ENCODE peak calls at places on chromosomes 12 and 14, in nine cellular contexts. One of them, this sample, is unnamed.

GRCh38 chr14:85599939-85600338 is 70.0 kb downstream of the FLRT2 start:
- DNase-seq in WTC11: no peak
- DNase-seq in GM10248: no peak
- DNase-seq in AG09319: no peak
- DNase-seq in EH: peak
- DNase-seq in T follicular helper cell: no peak
- DNase-seq in iris pigment epithelial cell: peak
- DNase-seq in germinal center: no peak
- DNase-seq in NCI-H1930: no peak
- DNase-seq in this sample: no peak

GRCh38 chr12:95182868-95183415 is 34.3 kb downstream of the FGD6 start:
- DNase-seq in GM10248: no peak
- DNase-seq in iris pigment epithelial cell: peak
- DNase-seq in WTC11: no peak
- DNase-seq in NCI-H1930: no peak
- DNase-seq in EH: peak
- DNase-seq in AG09319: peak
- DNase-seq in germinal center: no peak
- DNase-seq in T follicular helper cell: no peak
- DNase-seq in this sample: no peak

GRCh38 chr12:62724947-62725447 is 210.0 kb downstream of the PPM1H start:
- DNase-seq in iris pigment epithelial cell: peak
- DNase-seq in AG09319: peak
- DNase-seq in T follicular helper cell: no peak
- DNase-seq in EH: peak
- DNase-seq in NCI-H1930: no peak
- DNase-seq in germinal center: no peak
- DNase-seq in WTC11: peak
- DNase-seq in GM10248: no peak
- DNase-seq in this sample: no peak

GRCh38 chr12:100346660-100347059 is 10.2 kb upstream of the SLC17A8 start:
- DNase-seq in GM10248: no peak
- DNase-seq in NCI-H1930: no peak
- DNase-seq in T follicular helper cell: no peak
- DNase-seq in germinal center: no peak
- DNase-seq in iris pigment epithelial cell: peak
- DNase-seq in WTC11: no peak
- DNase-seq in AG09319: no peak
- DNase-seq in EH: peak
- DNase-seq in this sample: no peak

GRCh38 chr14:92459479-92460421 is 53.8 kb upstream of the RIN3 start:
- DNase-seq in T follicular helper cell: no peak
- DNase-seq in GM10248: no peak
- DNase-seq in WTC11: no peak
- DNase-seq in germinal center: no peak
- DNase-seq in EH: no peak
- DNase-seq in AG09319: no peak
- DNase-seq in NCI-H1930: no peak
- DNase-seq in iris pigment epithelial cell: no peak
- DNase-seq in this sample: no peak

GRCh38 chr12:104716183-104716571 is 241.9 kb downstream of the SLC41A2 start:
- DNase-seq in NCI-H1930: no peak
- DNase-seq in germinal center: no peak
- DNase-seq in EH: no peak
- DNase-seq in WTC11: no peak
- DNase-seq in iris pigment epithelial cell: no peak
- DNase-seq in AG09319: no peak
- DNase-seq in T follicular helper cell: no peak
- DNase-seq in GM10248: no peak
- DNase-seq in this sample: no peak

GRCh38 chr12:13536219-13536910 is 339.8 kb downstream of the EMP1 start:
- DNase-seq in iris pigment epithelial cell: no peak
- DNase-seq in EH: no peak
- DNase-seq in T follicular helper cell: no peak
- DNase-seq in NCI-H1930: no peak
- DNase-seq in germinal center: peak
- DNase-seq in GM10248: peak
- DNase-seq in AG09319: no peak
- DNase-seq in WTC11: no peak
- DNase-seq in this sample: no peak

GRCh38 chr12:96466939-96467751 is 22.2 kb upstream of the CFAP54 start:
- DNase-seq in EH: peak
- DNase-seq in germinal center: no peak
- DNase-seq in T follicular helper cell: no peak
- DNase-seq in WTC11: no peak
- DNase-seq in AG09319: no peak
- DNase-seq in NCI-H1930: no peak
- DNase-seq in iris pigment epithelial cell: peak
- DNase-seq in GM10248: no peak
- DNase-seq in this sample: no peak

GRCh38 chr14:90253826-90254225 is 2.5 kb upstream of the PSMC1 start:
- DNase-seq in iris pigment epithelial cell: no peak
- DNase-seq in germinal center: peak
- DNase-seq in AG09319: no peak
- DNase-seq in GM10248: no peak
- DNase-seq in T follicular helper cell: no peak
- DNase-seq in NCI-H1930: no peak
- DNase-seq in WTC11: no peak
- DNase-seq in EH: no peak
- DNase-seq in this sample: no peak

GRCh38 chr14:39265741-39266588 is 32.2 kb downstream of the MIA2 start:
- DNase-seq in WTC11: no peak
- DNase-seq in iris pigment epithelial cell: peak
- DNase-seq in NCI-H1930: no peak
- DNase-seq in germinal center: no peak
- DNase-seq in AG09319: no peak
- DNase-seq in GM10248: no peak
- DNase-seq in T follicular helper cell: no peak
- DNase-seq in EH: peak
- DNase-seq in this sample: no peak

GRCh38 chr12:3603576-3603975 is 112.6 kb downstream of the PRMT8 start:
- DNase-seq in WTC11: no peak
- DNase-seq in T follicular helper cell: no peak
- DNase-seq in GM10248: no peak
- DNase-seq in iris pigment epithelial cell: no peak
- DNase-seq in AG09319: no peak
- DNase-seq in germinal center: no peak
- DNase-seq in EH: no peak
- DNase-seq in NCI-H1930: no peak
- DNase-seq in this sample: no peak

GRCh38 chr12:63905523-63905922 is 61.0 kb downstream of the SRGAP1 start:
- DNase-seq in germinal center: no peak
- DNase-seq in T follicular helper cell: no peak
- DNase-seq in AG09319: no peak
- DNase-seq in WTC11: no peak
- DNase-seq in GM10248: no peak
- DNase-seq in NCI-H1930: no peak
- DNase-seq in EH: peak
- DNase-seq in iris pigment epithelial cell: peak
- DNase-seq in this sample: peak

GRCh38 chr12:54933381-54933780 is 51.2 kb downstream of the TESPA1 start:
- DNase-seq in iris pigment epithelial cell: peak
- DNase-seq in EH: peak
- DNase-seq in T follicular helper cell: no peak
- DNase-seq in AG09319: no peak
- DNase-seq in GM10248: no peak
- DNase-seq in WTC11: no peak
- DNase-seq in germinal center: no peak
- DNase-seq in NCI-H1930: no peak
- DNase-seq in this sample: no peak

GRCh38 chr12:58011676-58012075 is 70.3 kb downstream of the ATP23 start:
- DNase-seq in AG09319: no peak
- DNase-seq in iris pigment epithelial cell: no peak
- DNase-seq in EH: no peak
- DNase-seq in germinal center: no peak
- DNase-seq in T follicular helper cell: no peak
- DNase-seq in NCI-H1930: no peak
- DNase-seq in WTC11: no peak
- DNase-seq in GM10248: no peak
- DNase-seq in this sample: no peak

GRCh38 chr12:46473634-46474201 is 101.1 kb upstream of the SLC38A2 start:
- DNase-seq in AG09319: peak
- DNase-seq in NCI-H1930: no peak
- DNase-seq in T follicular helper cell: no peak
- DNase-seq in GM10248: peak
- DNase-seq in EH: peak
- DNase-seq in iris pigment epithelial cell: peak
- DNase-seq in WTC11: no peak
- DNase-seq in germinal center: peak
- DNase-seq in this sample: peak

GRCh38 chr14:23348297-23348655 is 4.4 kb downstream of the SLC22A17 start:
- DNase-seq in WTC11: no peak
- DNase-seq in germinal center: no peak
- DNase-seq in AG09319: no peak
- DNase-seq in GM10248: no peak
- DNase-seq in NCI-H1930: no peak
- DNase-seq in T follicular helper cell: no peak
- DNase-seq in EH: no peak
- DNase-seq in iris pigment epithelial cell: no peak
- DNase-seq in this sample: no peak

GRCh38 chr14:59195898-59196297 is 7.4 kb downstream of the DAAM1 start:
- DNase-seq in NCI-H1930: no peak
- DNase-seq in iris pigment epithelial cell: no peak
- DNase-seq in EH: no peak
- DNase-seq in WTC11: no peak
- DNase-seq in AG09319: no peak
- DNase-seq in GM10248: no peak
- DNase-seq in T follicular helper cell: no peak
- DNase-seq in germinal center: no peak
- DNase-seq in this sample: no peak

GRCh38 chr14:102799684-102800562 is 22.7 kb downstream of the TRAF3 start:
- DNase-seq in EH: peak
- DNase-seq in GM10248: no peak
- DNase-seq in T follicular helper cell: no peak
- DNase-seq in AG09319: peak
- DNase-seq in NCI-H1930: no peak
- DNase-seq in WTC11: no peak
- DNase-seq in germinal center: no peak
- DNase-seq in iris pigment epithelial cell: peak
- DNase-seq in this sample: no peak

GRCh38 chr12:1807489-1807888 is 12.9 kb upstream of the LRTM2 start:
- DNase-seq in GM10248: no peak
- DNase-seq in AG09319: no peak
- DNase-seq in T follicular helper cell: no peak
- DNase-seq in EH: no peak
- DNase-seq in iris pigment epithelial cell: no peak
- DNase-seq in WTC11: no peak
- DNase-seq in germinal center: no peak
- DNase-seq in NCI-H1930: no peak
- DNase-seq in this sample: no peak

GRCh38 chr14:92461891-92462290 is 51.7 kb upstream of the RIN3 start:
- DNase-seq in EH: no peak
- DNase-seq in NCI-H1930: no peak
- DNase-seq in GM10248: no peak
- DNase-seq in AG09319: no peak
- DNase-seq in germinal center: no peak
- DNase-seq in T follicular helper cell: no peak
- DNase-seq in iris pigment epithelial cell: no peak
- DNase-seq in WTC11: no peak
- DNase-seq in this sample: no peak

This sample was measured in BE2C.